ENCODE peak calls at places on chromosome 16, in eight cellular contexts. J, X, Q, R, C, E, D and P are unnamed samples.

GRCh38 chr16:351804-352520 is 561 bp downstream of the AXIN1 start:
- DNase-seq in R (no peak), C (no peak), E (no peak), X (no peak), D (no peak), J (no peak), Q (peak), P (peak)

GRCh38 chr16:48014349-48015135 is 141.3 kb downstream of the ABCC12 start:
- DNase-seq in Q (peak), J (no peak), R (peak), D (no peak), E (peak), C (no peak), X (no peak), P (no peak)

GRCh38 chr16:78224342-78224741 is 124.9 kb downstream of the WWOX start:
- DNase-seq in E (peak), X (no peak), D (no peak), J (no peak), C (no peak), R (no peak), Q (no peak), P (no peak)

GRCh38 chr16:88782454-88783390 is 2.3 kb downstream of the PIEZO1 start:
- DNase-seq in X (no peak), C (no peak), E (peak), Q (peak), J (no peak), D (no peak), R (peak), P (no peak)

GRCh38 chr16:881219-882097 is 80.9 kb upstream of the GNG13 start:
- DNase-seq in D (no peak), E (no peak), R (no peak), X (no peak), C (no peak), J (no peak), Q (no peak), P (peak)

GRCh38 chr16:84844049-84844350 is 24.2 kb downstream of the CRISPLD2 start:
- DNase-seq in E (no peak), D (peak), C (no peak), X (no peak), R (no peak), Q (no peak), J (no peak), P (peak)

GRCh38 chr16:22181426-22181825 is 19.1 kb downstream of the SDR42E2 start:
- DNase-seq in Q (no peak), D (no peak), C (no peak), E (no peak), R (no peak), X (no peak), J (no peak), P (no peak)

GRCh38 chr16:10088380-10088793 is 93.8 kb downstream of the GRIN2A start:
- DNase-seq in R (no peak), E (no peak), J (no peak), C (no peak), D (no peak), X (no peak), Q (no peak), P (no peak)

GRCh38 chr16:86484240-86484639 is 26.1 kb upstream of the FOXF1 start:
- DNase-seq in X (no peak), J (no peak), E (no peak), Q (no peak), D (no peak), C (no peak), R (no peak), P (no peak)

GRCh38 chr16:68887107-68887506 is 43.8 kb downstream of the TANGO6 start:
- DNase-seq in X (no peak), C (no peak), R (no peak), D (no peak), Q (no peak), E (no peak), J (no peak), P (no peak)

GRCh38 chr16:4391635-4392381 is 20.2 kb downstream of the VASN start:
- DNase-seq in Q (peak), J (no peak), D (peak), C (no peak), R (no peak), E (no peak), X (no peak), P (peak)

GRCh38 chr16:51051671-51052070 is 99.4 kb downstream of the SALL1 start:
- DNase-seq in J (no peak), E (no peak), R (no peak), C (no peak), X (no peak), D (no peak), Q (no peak), P (no peak)

GRCh38 chr16:51343411-51343810 is 192.3 kb upstream of the SALL1 start:
- DNase-seq in J (no peak), C (no peak), E (no peak), X (no peak), D (no peak), R (peak), Q (no peak), P (no peak)

GRCh38 chr16:2836646-2837508 is 6.8 kb downstream of the ZG16B start:
- DNase-seq in R (no peak), X (no peak), D (no peak), Q (no peak), C (no peak), J (no peak), E (no peak), P (no peak)

GRCh38 chr16:4200781-4201137 is 41.1 kb downstream of the SRL start:
- DNase-seq in C (no peak), E (no peak), Q (no peak), R (peak), D (no peak), J (no peak), X (no peak), P (no peak)

GRCh38 chr16:81902025-81902424 is 109.2 kb downstream of the SDR42E1 start:
- DNase-seq in R (peak), C (no peak), Q (no peak), X (no peak), E (peak), D (no peak), J (no peak), P (no peak)

GRCh38 chr16:28317040-28317880 is 24.9 kb downstream of the SBK1 start:
- DNase-seq in Q (peak), X (peak), J (no peak), R (peak), C (peak), E (peak), D (no peak), P (peak)

GRCh38 chr16:49788936-49789335 is 67.0 kb downstream of the ZNF423 start:
- DNase-seq in D (no peak), J (no peak), Q (no peak), R (no peak), X (no peak), C (no peak), E (no peak), P (no peak)

GRCh38 chr16:69329369-69330285 is 761 bp downstream of the PDF start:
- DNase-seq in Q (peak), E (peak), R (peak), C (peak), J (no peak), D (peak), X (no peak), P (peak)

GRCh38 chr16:54431041-54431996 is 144.7 kb upstream of the IRX3 start:
- DNase-seq in J (no peak), Q (no peak), C (no peak), E (peak), X (no peak), R (peak), D (no peak), P (no peak)

GRCh38 chr16:66127459-66128362 is 238.8 kb upstream of the CDH5 start:
- DNase-seq in R (peak), E (peak), D (no peak), X (no peak), J (no peak), C (no peak), Q (peak), P (no peak)

GRCh38 chr16:14302031-14302398 is 230.9 kb downstream of the MRTFB start:
- DNase-seq in Q (peak), E (peak), C (no peak), D (no peak), R (peak), J (no peak), X (no peak), P (peak)